ENCODE peak calls at places on chromosome 6, in four cellular contexts. Y is stimulated activated CD4-positive, alpha-beta T cell treated with anti-CD3 and anti-CD28 coated beads, TNF-alpha, amount 100 ng/mL, for 4 hours; L is cardiac fibroblast; O is activated CD4-positive, alpha-beta T cell treated with anti-CD3 and anti-CD28 coated beads for 4 hours. E is an unnamed sample.

GRCh38 chr6:76770166-76770565 is 693.1 kb downstream of the HTR1B start:
- DNase-seq in Y (no peak), L (no peak), O (no peak), E (no peak)

GRCh38 chr6:37004044-37004984 is 1.1 kb upstream of the FGD2 start:
- DNase-seq in Y (no peak), L (no peak), O (no peak), E (no peak)

GRCh38 chr6:130176378-130176777 is 46.4 kb downstream of the SAMD3 start:
- DNase-seq in Y (no peak), L (no peak), O (no peak), E (no peak)

GRCh38 chr6:127102299-127102698 is 16.2 kb upstream of the RSPO3 start:
- DNase-seq in Y (no peak), L (peak), O (no peak), E (no peak)

GRCh38 chr6:122712093-122712863 is 67.2 kb upstream of the FABP7 start:
- DNase-seq in Y (no peak), L (no peak), O (no peak), E (no peak)

GRCh38 chr6:47181681-47182080 is 128.0 kb downstream of the TNFRSF21 start:
- DNase-seq in Y (no peak), L (no peak), O (no peak), E (no peak)

GRCh38 chr6:135604035-135604865 is 106.7 kb upstream of the AHI1 start:
- DNase-seq in Y (no peak), L (no peak), O (no peak), E (no peak)

GRCh38 chr6:81487489-81487888 is 265.0 kb downstream of the TENT5A start:
- DNase-seq in Y (no peak), L (peak), O (no peak), E (peak)

GRCh38 chr6:26292709-26293108 is 72.3 kb upstream of the BTN3A2 start:
- DNase-seq in Y (no peak), L (no peak), O (no peak), E (no peak)

GRCh38 chr6:117174835-117175360 is 90.5 kb upstream of the VGLL2 start:
- DNase-seq in Y (no peak), L (no peak), O (no peak), E (no peak)

GRCh38 chr6:22632561-22632960 is 63.2 kb downstream of the HDGFL1 start:
- DNase-seq in Y (no peak), L (no peak), O (no peak), E (no peak)

GRCh38 chr6:1868561-1869261 is 259.0 kb downstream of the FOXC1 start:
- DNase-seq in Y (no peak), L (no peak), O (no peak), E (no peak)

GRCh38 chr6:107539409-107539808 is 49.5 kb downstream of the SOBP start:
- DNase-seq in Y (no peak), L (no peak), O (no peak), E (no peak)

GRCh38 chr6:4348462-4349112 is 213.2 kb upstream of the ECI2 start:
- DNase-seq in Y (no peak), L (peak), O (no peak), E (no peak)

GRCh38 chr6:74603676-74604075 is 602.2 kb downstream of the COL12A1 start:
- DNase-seq in Y (no peak), L (no peak), O (no peak), E (no peak)

GRCh38 chr6:169503556-169503955 is 198.3 kb downstream of the WDR27 start:
- DNase-seq in Y (no peak), L (no peak), O (no peak), E (no peak)

GRCh38 chr6:34226731-34227586 is 9.7 kb upstream of the HMGA1 start:
- DNase-seq in Y (no peak), L (no peak), O (no peak), E (no peak)

GRCh38 chr6:57021086-57021720 is 25.3 kb upstream of the KIAA1586 start:
- DNase-seq in Y (no peak), L (peak), O (no peak), E (no peak)

GRCh38 chr6:152637422-152638047 is 373 bp upstream of the SYNE1 start:
- DNase-seq in Y (no peak), L (peak), O (no peak), E (no peak)

GRCh38 chr6:170172406-170172805 is 118.5 kb downstream of the DLL1 start:
- DNase-seq in Y (no peak), L (no peak), O (no peak), E (no peak)